ENCODE peak calls at places on chromosomes 7 and 10, in five cellular contexts. One of them, this sample, is unnamed.

GRCh38 chr10:96122824-96123223 is 7.3 kb upstream of the ZNF518A start:
- DNase-seq in CD8-positive, alpha-beta T cell: no peak
- DNase-seq in AG04450: no peak
- DNase-seq in pancreas: no peak
- DNase-seq in tibial artery: no peak
- DNase-seq in this sample: no peak

GRCh38 chr10:86524225-86524982 is 2.8 kb upstream of the WAPL start:
- DNase-seq in tibial artery: no peak
- DNase-seq in pancreas: no peak
- DNase-seq in CD8-positive, alpha-beta T cell: no peak
- DNase-seq in AG04450: no peak
- DNase-seq in this sample: no peak

GRCh38 chr7:138603549-138604324 is 97.4 kb downstream of the SVOPL start:
- DNase-seq in pancreas: no peak
- DNase-seq in tibial artery: no peak
- DNase-seq in CD8-positive, alpha-beta T cell: no peak
- DNase-seq in AG04450: no peak
- DNase-seq in this sample: no peak

GRCh38 chr10:119448579-119449209 is 93.8 kb downstream of the RGS10 start:
- DNase-seq in tibial artery: no peak
- DNase-seq in pancreas: no peak
- DNase-seq in CD8-positive, alpha-beta T cell: no peak
- DNase-seq in AG04450: no peak
- DNase-seq in this sample: no peak

GRCh38 chr7:132292803-132293202 is 283.5 kb downstream of the PLXNA4 start:
- DNase-seq in CD8-positive, alpha-beta T cell: no peak
- DNase-seq in AG04450: no peak
- DNase-seq in tibial artery: no peak
- DNase-seq in pancreas: no peak
- DNase-seq in this sample: no peak

GRCh38 chr10:78992333-78992732 is 76.4 kb upstream of the ZMIZ1 start:
- DNase-seq in pancreas: no peak
- DNase-seq in tibial artery: no peak
- DNase-seq in AG04450: no peak
- DNase-seq in CD8-positive, alpha-beta T cell: no peak
- DNase-seq in this sample: no peak

GRCh38 chr10:117086545-117086944 is 51.5 kb downstream of the VAX1 start:
- DNase-seq in AG04450: no peak
- DNase-seq in pancreas: no peak
- DNase-seq in tibial artery: no peak
- DNase-seq in CD8-positive, alpha-beta T cell: no peak
- DNase-seq in this sample: no peak

GRCh38 chr10:114471906-114472873 is 67.9 kb upstream of the AFAP1L2 start:
- DNase-seq in tibial artery: no peak
- DNase-seq in AG04450: no peak
- DNase-seq in CD8-positive, alpha-beta T cell: no peak
- DNase-seq in pancreas: peak
- DNase-seq in this sample: no peak

GRCh38 chr10:43695321-43695720 is 46.6 kb upstream of the ZNF32 start:
- DNase-seq in AG04450: no peak
- DNase-seq in tibial artery: no peak
- DNase-seq in CD8-positive, alpha-beta T cell: no peak
- DNase-seq in pancreas: no peak
- DNase-seq in this sample: no peak

GRCh38 chr7:140403878-140404564 is at the start of gene RAB19:
- DNase-seq in AG04450: no peak
- DNase-seq in tibial artery: no peak
- DNase-seq in CD8-positive, alpha-beta T cell: peak
- DNase-seq in pancreas: peak
- DNase-seq in this sample: no peak

GRCh38 chr7:14714161-14714728 is 188.3 kb downstream of the DGKB start:
- DNase-seq in pancreas: no peak
- DNase-seq in tibial artery: no peak
- DNase-seq in AG04450: no peak
- DNase-seq in CD8-positive, alpha-beta T cell: no peak
- DNase-seq in this sample: no peak

GRCh38 chr7:142496545-142496991 is 238.7 kb upstream of the PRSS58 start:
- DNase-seq in pancreas: no peak
- DNase-seq in tibial artery: no peak
- DNase-seq in CD8-positive, alpha-beta T cell: no peak
- DNase-seq in AG04450: no peak
- DNase-seq in this sample: no peak

GRCh38 chr7:80896856-80897598 is 21.8 kb downstream of the SEMA3C start:
- DNase-seq in CD8-positive, alpha-beta T cell: no peak
- DNase-seq in pancreas: no peak
- DNase-seq in tibial artery: no peak
- DNase-seq in AG04450: no peak
- DNase-seq in this sample: no peak

GRCh38 chr10:451021-451471 is 238.4 kb downstream of the DIP2C start:
- DNase-seq in tibial artery: no peak
- DNase-seq in pancreas: no peak
- DNase-seq in AG04450: no peak
- DNase-seq in CD8-positive, alpha-beta T cell: peak
- DNase-seq in this sample: peak

GRCh38 chr7:37352974-37353948 is 95.4 kb downstream of the ELMO1 start:
- DNase-seq in pancreas: no peak
- DNase-seq in CD8-positive, alpha-beta T cell: peak
- DNase-seq in AG04450: no peak
- DNase-seq in tibial artery: peak
- DNase-seq in this sample: no peak

GRCh38 chr7:47337021-47337492 is 244.9 kb downstream of the TNS3 start:
- DNase-seq in CD8-positive, alpha-beta T cell: no peak
- DNase-seq in AG04450: no peak
- DNase-seq in tibial artery: no peak
- DNase-seq in pancreas: no peak
- DNase-seq in this sample: no peak

GRCh38 chr10:118754132-118754555 is 626 bp downstream of the CACUL1 start:
- DNase-seq in tibial artery: peak
- DNase-seq in CD8-positive, alpha-beta T cell: peak
- DNase-seq in pancreas: peak
- DNase-seq in AG04450: no peak
- DNase-seq in this sample: no peak

GRCh38 chr7:27169658-27170493 is 4.2 kb downstream of the HOXA10 start:
- DNase-seq in tibial artery: peak
- DNase-seq in pancreas: no peak
- DNase-seq in CD8-positive, alpha-beta T cell: no peak
- DNase-seq in AG04450: no peak
- DNase-seq in this sample: no peak

GRCh38 chr7:97017197-97018125 is 7.2 kb downstream of the DLX5 start:
- DNase-seq in CD8-positive, alpha-beta T cell: no peak
- DNase-seq in AG04450: no peak
- DNase-seq in pancreas: no peak
- DNase-seq in tibial artery: no peak
- DNase-seq in this sample: no peak

GRCh38 chr10:15037691-15038090 is 6.1 kb upstream of the OLAH start:
- DNase-seq in AG04450: no peak
- DNase-seq in pancreas: no peak
- DNase-seq in CD8-positive, alpha-beta T cell: no peak
- DNase-seq in tibial artery: no peak
- DNase-seq in this sample: no peak

GRCh38 chr7:128410092-128410665 is 397 bp upstream of the IMPDH1 start:
- DNase-seq in pancreas: no peak
- DNase-seq in AG04450: peak
- DNase-seq in CD8-positive, alpha-beta T cell: peak
- DNase-seq in tibial artery: no peak
- DNase-seq in this sample: no peak

GRCh38 chr7:51295435-51296269 is 21.0 kb downstream of the COBL start:
- DNase-seq in tibial artery: no peak
- DNase-seq in CD8-positive, alpha-beta T cell: no peak
- DNase-seq in AG04450: no peak
- DNase-seq in pancreas: no peak
- DNase-seq in this sample: no peak

GRCh38 chr7:88357295-88357694 is 50.6 kb upstream of the STEAP4 start:
- DNase-seq in AG04450: no peak
- DNase-seq in CD8-positive, alpha-beta T cell: no peak
- DNase-seq in tibial artery: no peak
- DNase-seq in pancreas: peak
- DNase-seq in this sample: no peak

GRCh38 chr7:156534925-156535324 is 105.6 kb upstream of the RNF32 start:
- DNase-seq in tibial artery: no peak
- DNase-seq in CD8-positive, alpha-beta T cell: no peak
- DNase-seq in pancreas: no peak
- DNase-seq in AG04450: no peak
- DNase-seq in this sample: no peak

GRCh38 chr10:44369851-44370250 is 15.0 kb downstream of the CXCL12 start:
- DNase-seq in CD8-positive, alpha-beta T cell: no peak
- DNase-seq in AG04450: no peak
- DNase-seq in pancreas: no peak
- DNase-seq in tibial artery: no peak
- DNase-seq in this sample: no peak

GRCh38 chr7:22445140-22445722 is 54.8 kb downstream of the STEAP1B start:
- DNase-seq in AG04450: no peak
- DNase-seq in tibial artery: peak
- DNase-seq in CD8-positive, alpha-beta T cell: no peak
- DNase-seq in pancreas: peak
- DNase-seq in this sample: no peak

GRCh38 chr10:125592897-125593296 is 90.1 kb downstream of the TEX36 start:
- DNase-seq in AG04450: no peak
- DNase-seq in pancreas: no peak
- DNase-seq in CD8-positive, alpha-beta T cell: no peak
- DNase-seq in tibial artery: no peak
- DNase-seq in this sample: no peak

GRCh38 chr10:85850736-85851135 is 515.9 kb downstream of the GRID1 start:
- DNase-seq in AG04450: no peak
- DNase-seq in CD8-positive, alpha-beta T cell: no peak
- DNase-seq in pancreas: no peak
- DNase-seq in tibial artery: no peak
- DNase-seq in this sample: no peak

GRCh38 chr7:126818393-126819196 is 434.1 kb downstream of the GRM8 start:
- DNase-seq in AG04450: no peak
- DNase-seq in pancreas: no peak
- DNase-seq in tibial artery: no peak
- DNase-seq in CD8-positive, alpha-beta T cell: no peak
- DNase-seq in this sample: no peak

GRCh38 chr7:1897076-1897860 is 227.2 kb downstream of the ELFN1 start:
- DNase-seq in pancreas: no peak
- DNase-seq in tibial artery: no peak
- DNase-seq in CD8-positive, alpha-beta T cell: no peak
- DNase-seq in AG04450: no peak
- DNase-seq in this sample: no peak

GRCh38 chr7:31735991-31736982 is 49.3 kb downstream of the PPP1R17 start:
- DNase-seq in tibial artery: no peak
- DNase-seq in CD8-positive, alpha-beta T cell: no peak
- DNase-seq in AG04450: peak
- DNase-seq in pancreas: peak
- DNase-seq in this sample: no peak

GRCh38 chr7:44278451-44279161 is 46.8 kb downstream of the CAMK2B start:
- DNase-seq in tibial artery: peak
- DNase-seq in pancreas: no peak
- DNase-seq in CD8-positive, alpha-beta T cell: no peak
- DNase-seq in AG04450: peak
- DNase-seq in this sample: no peak

GRCh38 chr10:26776258-26776657 is 78.8 kb downstream of the PDSS1 start:
- DNase-seq in CD8-positive, alpha-beta T cell: no peak
- DNase-seq in AG04450: no peak
- DNase-seq in tibial artery: no peak
- DNase-seq in pancreas: no peak
- DNase-seq in this sample: no peak

GRCh38 chr10:111824128-111824527 is 359.4 kb downstream of the GPAM start:
- DNase-seq in AG04450: no peak
- DNase-seq in pancreas: no peak
- DNase-seq in CD8-positive, alpha-beta T cell: no peak
- DNase-seq in tibial artery: no peak
- DNase-seq in this sample: no peak
- TF ChIP-seq CTCF in AG04450: no peak
- TF ChIP-seq CTCF in pancreas: no peak
- TF ChIP-seq CTCF in CD8-positive, alpha-beta T cell: no peak
- TF ChIP-seq CTCF in tibial artery: no peak
- TF ChIP-seq CTCF in this sample: no peak

GRCh38 chr10:132231656-132232552 is 45.2 kb downstream of the DPYSL4 start:
- DNase-seq in tibial artery: no peak
- DNase-seq in pancreas: no peak
- DNase-seq in CD8-positive, alpha-beta T cell: no peak
- DNase-seq in AG04450: no peak
- DNase-seq in this sample: no peak
- H3K4me3 ChIP-seq in tibial artery: no peak
- H3K4me3 ChIP-seq in pancreas: no peak
- H3K4me3 ChIP-seq in CD8-positive, alpha-beta T cell: no peak
- H3K4me3 ChIP-seq in AG04450: no peak
- H3K4me3 ChIP-seq in this sample: no peak

DNA sequence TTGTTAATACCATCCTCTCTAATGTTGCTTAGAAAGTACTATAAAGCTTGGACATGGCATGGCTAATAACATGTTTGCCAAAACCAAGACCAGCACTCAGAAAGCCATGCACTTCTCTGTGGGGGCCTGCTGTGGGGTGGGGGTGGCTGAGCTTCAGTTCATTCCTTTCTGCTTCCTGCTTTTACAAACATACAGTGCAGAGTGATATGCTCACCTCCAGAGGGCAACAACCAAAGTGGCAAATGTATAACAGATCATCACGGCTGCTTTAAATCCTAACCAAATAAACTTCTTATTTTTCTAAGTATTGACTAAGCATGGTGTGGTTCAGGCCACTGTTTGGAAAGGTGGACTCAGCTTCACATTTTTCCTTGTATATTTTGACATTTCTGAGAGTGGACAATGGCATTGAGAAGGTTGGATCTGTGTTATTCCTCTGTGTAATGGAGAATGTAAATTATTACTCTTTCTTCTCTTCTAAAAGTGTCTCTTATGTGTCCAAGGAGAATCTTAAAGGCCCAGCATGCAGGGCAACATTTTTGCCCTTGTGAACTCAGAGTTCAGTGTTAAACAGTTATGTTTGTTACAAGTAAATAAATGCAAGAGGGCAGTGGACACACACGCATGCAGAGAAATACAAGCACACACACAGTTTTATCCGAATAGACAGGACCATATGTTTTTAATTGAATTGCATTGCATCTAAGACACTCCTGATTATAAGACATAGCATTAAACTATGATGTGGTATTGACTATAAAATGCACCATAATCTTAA is 186.1 kb downstream of the HERPUD2 start:
- DNase-seq in pancreas: no peak
- DNase-seq in tibial artery: no peak
- DNase-seq in CD8-positive, alpha-beta T cell: no peak
- DNase-seq in AG04450: no peak
- DNase-seq in this sample: no peak
- TF ChIP-seq CTCF in pancreas: no peak
- TF ChIP-seq CTCF in tibial artery: no peak
- TF ChIP-seq CTCF in CD8-positive, alpha-beta T cell: no peak
- TF ChIP-seq CTCF in AG04450: no peak
- TF ChIP-seq CTCF in this sample: peak

DNA sequence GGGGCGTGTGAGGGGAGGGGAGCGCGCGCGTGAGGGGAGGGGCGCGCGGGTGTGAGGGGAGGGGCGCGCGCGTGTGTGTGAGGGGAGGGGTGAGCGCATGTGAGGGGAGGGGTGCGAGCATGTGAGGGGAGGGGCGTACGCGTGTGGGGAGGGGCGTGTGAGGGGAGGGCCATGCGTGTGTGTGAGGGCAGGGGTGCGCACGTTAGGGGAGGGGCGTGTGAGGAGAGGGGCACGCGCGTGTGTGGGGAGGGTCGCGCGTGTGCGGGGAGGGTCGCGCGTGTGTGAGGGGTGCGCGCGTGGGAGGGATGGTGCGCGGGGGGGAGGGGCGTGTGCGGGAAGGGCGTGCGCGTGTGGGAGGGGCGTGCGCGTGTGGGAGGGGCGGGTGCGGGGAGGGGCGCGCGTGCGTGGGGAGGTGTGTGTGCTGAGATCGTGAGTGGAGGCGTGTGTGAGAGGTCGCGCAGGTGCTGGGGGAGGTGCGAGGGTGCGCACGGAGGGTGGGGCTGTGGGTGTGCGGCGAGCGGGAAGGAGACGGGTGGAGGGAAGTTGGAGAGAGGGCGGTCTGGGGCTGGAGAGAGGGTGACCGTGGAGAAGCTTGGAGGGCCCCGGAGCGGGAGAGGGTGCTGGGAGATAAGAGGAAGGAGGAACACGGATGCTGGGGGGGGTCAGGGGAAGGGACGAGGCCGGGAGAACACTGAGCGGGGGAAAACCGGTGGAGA is 19.7 kb downstream of the MXI1 start:
- DNase-seq in AG04450: no peak
- DNase-seq in tibial artery: peak
- DNase-seq in CD8-positive, alpha-beta T cell: peak
- DNase-seq in pancreas: peak
- DNase-seq in this sample: no peak
- H3K4me3 ChIP-seq in AG04450: peak
- H3K4me3 ChIP-seq in tibial artery: peak
- H3K4me3 ChIP-seq in CD8-positive, alpha-beta T cell: peak
- H3K4me3 ChIP-seq in pancreas: peak
- H3K4me3 ChIP-seq in this sample: peak